ENCODE peak calls at places on chromosomes 1 and 21, in ten cellular contexts. U is right lobe of liver, Q is breast epithelium, A is SK-N-SH, C is AG09319, D is uterus, G is HFF-Myc, L is fibroblast of lung, I is neural crest cell, W is cardiac muscle cell. V is an unnamed sample.

GRCh38 chr1:53572061-53572801 is 113.0 kb downstream of the DMRTB1 start:
- DNase-seq in U (peak; percentile 37), Q (peak; percentile 25), A (peak; percentile 84), C (peak; percentile 31), D (no peak), G (no peak), L (no peak), I (no peak), W (no peak), V (peak; percentile 16)

GRCh38 chr1:97356309-97356708 is 564.5 kb downstream of the DPYD start:
- DNase-seq in U (no peak), Q (no peak), A (no peak), C (no peak), D (no peak), G (no peak), L (no peak), I (no peak), W (no peak), V (no peak)

GRCh38 chr1:7886346-7886745 is 33.5 kb upstream of the UTS2 start:
- DNase-seq in U (no peak), Q (peak; percentile 26), A (no peak), C (no peak), D (no peak), G (no peak), L (no peak), I (no peak), W (peak; percentile 86), V (no peak)

GRCh38 chr1:235503333-235504121 is 725 bp downstream of the B3GALNT2 start:
- DNase-seq in U (peak; percentile 70), Q (peak; percentile 36), A (peak; percentile 55), C (no peak), D (peak; percentile 40), G (no peak), L (peak; percentile 62), I (peak; percentile 34), W (peak; percentile 59), V (peak; percentile 63)

GRCh38 chr1:208909011-208909410 is 664.8 kb upstream of the PLXNA2 start:
- DNase-seq in U (no peak), Q (no peak), A (no peak), C (no peak), D (no peak), G (no peak), L (no peak), I (no peak), W (no peak), V (no peak)

GRCh38 chr1:91555074-91555730 is 54.6 kb downstream of the CDC7 start:
- DNase-seq in U (no peak), Q (no peak), A (no peak), C (no peak), D (no peak), G (no peak), L (peak; percentile 59), I (no peak), W (peak; percentile 52), V (no peak)

GRCh38 chr1:156887324-156887723 is 6.2 kb upstream of the PEAR1 start:
- DNase-seq in U (no peak), Q (no peak), A (peak; percentile 44), C (no peak), D (no peak), G (no peak), L (no peak), I (no peak), W (no peak), V (no peak)

GRCh38 chr1:47333578-47333921 is at the start of gene CMPK1:
- DNase-seq in U (peak; percentile 90), Q (peak; percentile 70), A (peak; percentile 92), C (peak; percentile 51), D (peak; percentile 78), G (peak; percentile 72), L (peak; percentile 84), I (no peak), W (peak; percentile 91), V (peak; percentile 86)

GRCh38 chr1:53639251-53639721 is 99.7 kb downstream of the GLIS1 start:
- DNase-seq in U (peak; percentile 35), Q (no peak), A (no peak), C (no peak), D (no peak), G (no peak), L (peak; percentile 32), I (no peak), W (no peak), V (no peak)

GRCh38 chr1:171366099-171366498 is 52.1 kb downstream of the FMO4 start:
- DNase-seq in U (no peak), Q (no peak), A (no peak), C (no peak), D (no peak), G (no peak), L (peak; percentile 88), I (no peak), W (peak; percentile 80), V (no peak)

GRCh38 chr1:171141336-171142051 is 43.6 kb upstream of the FMO2 start:
- DNase-seq in U (peak; percentile 47), Q (peak; percentile 62), A (no peak), C (peak; percentile 98), D (peak; percentile 71), G (peak; percentile 98), L (peak; percentile 100), I (no peak), W (peak; percentile 100), V (no peak)

GRCh38 chr21:33158654-33159053 is 71.1 kb upstream of the IFNAR2 start:
- DNase-seq in U (no peak), Q (no peak), A (no peak), C (no peak), D (no peak), G (no peak), L (no peak), I (no peak), W (no peak), V (no peak)

GRCh38 chr1:110674337-110675059 is at the start of gene KCNA3:
- DNase-seq in U (no peak), Q (no peak), A (peak; percentile 89), C (no peak), D (peak; percentile 35), G (no peak), L (no peak), I (peak; percentile 66), W (peak; percentile 9), V (peak; percentile 83)
- TF ChIP-seq CTCF in U (no peak), Q (no peak), A (no peak), C (no peak), D (no peak), G (no peak), L (no peak), I (peak; percentile 21), W (no peak), V (no peak)

DNA sequence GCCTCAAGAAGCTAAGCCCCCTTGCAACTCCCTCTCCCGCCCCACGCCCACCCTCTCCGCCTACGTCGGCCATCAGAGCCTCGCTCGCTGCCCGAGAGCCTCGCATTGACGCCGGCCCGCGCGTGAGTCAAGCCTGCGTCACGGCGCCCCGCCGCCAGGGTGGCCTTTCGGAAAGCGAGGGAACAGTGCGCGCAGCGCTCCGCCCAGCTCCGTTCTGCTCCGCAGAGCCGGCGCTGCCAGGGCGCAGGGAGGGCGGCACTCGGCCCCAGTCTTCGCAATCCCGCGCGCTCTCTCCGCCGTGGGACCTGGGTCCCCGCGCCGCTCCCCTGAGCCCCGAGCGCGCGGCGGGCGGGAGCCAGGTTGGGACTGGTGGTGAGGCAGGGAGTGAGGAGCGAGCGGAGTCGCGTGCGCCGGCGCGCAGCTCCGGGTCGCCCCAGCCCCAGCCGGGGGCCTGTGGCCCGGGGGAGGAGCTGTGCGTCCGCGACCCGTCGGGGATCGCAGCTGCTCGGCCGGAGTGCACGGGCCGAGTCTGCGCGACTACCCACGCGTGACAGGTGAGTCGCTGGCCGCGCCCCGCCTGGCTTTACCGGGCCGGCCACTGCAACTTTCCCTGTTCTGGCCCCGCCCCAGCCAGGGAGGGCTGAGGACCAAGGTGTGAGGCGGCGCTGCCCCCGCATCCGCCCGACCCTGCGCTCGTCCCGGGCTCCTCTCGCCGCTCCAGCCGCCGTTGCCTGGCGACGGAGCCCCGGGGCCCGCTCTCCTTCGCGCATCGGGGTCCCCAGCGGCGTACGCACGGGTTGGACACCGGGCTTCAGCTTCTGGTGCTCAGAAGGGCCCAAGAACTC is at the start of gene SLC6A17:
- DNase-seq in U (no peak), Q (no peak), A (peak; percentile 82), C (no peak), D (no peak), G (no peak), L (peak; percentile 17), I (peak; percentile 31), W (peak; percentile 55), V (peak; percentile 86)
- TF ChIP-seq CTCF in U (no peak), Q (no peak), A (no peak), C (no peak), D (no peak), G (no peak), L (no peak), I (peak; percentile 50), W (no peak), V (peak; percentile 78)

DNA sequence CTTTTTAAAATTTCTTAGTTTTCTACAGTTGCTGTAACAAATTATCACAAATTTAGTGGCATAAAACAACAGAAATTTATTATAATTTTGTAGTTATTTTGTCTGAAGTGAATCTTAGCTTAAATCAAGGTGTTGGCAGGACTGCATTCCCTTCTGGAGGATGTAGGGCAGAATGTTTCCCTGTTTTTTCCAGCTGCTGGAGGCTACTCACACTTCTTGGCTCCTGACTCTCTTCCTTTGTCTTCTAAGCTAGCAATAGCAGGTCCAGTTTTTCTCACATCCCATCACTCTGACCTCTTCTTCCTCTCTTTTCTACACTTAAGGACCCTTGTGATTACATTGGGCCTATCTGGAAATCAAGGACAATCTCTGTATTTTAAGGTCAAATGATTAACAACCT is 84.1 kb downstream of the PKN2 start:
- DNase-seq in U (no peak), Q (no peak), A (no peak), C (no peak), D (no peak), G (no peak), L (no peak), I (no peak), W (no peak), V (no peak)
- TF ChIP-seq CTCF in U (no peak), Q (no peak), A (no peak), C (no peak), D (no peak), G (no peak), L (no peak), I (no peak), W (no peak), V (no peak)

GRCh38 chr21:29443398-29444010 is 144.8 kb downstream of the BACH1 start:
- DNase-seq in U (no peak), Q (no peak), A (no peak), C (no peak), D (no peak), G (no peak), L (no peak), I (no peak), W (peak; percentile 22), V (no peak)

GRCh38 chr21:29454179-29454578 is 155.5 kb downstream of the BACH1 start:
- DNase-seq in U (no peak), Q (no peak), A (no peak), C (no peak), D (no peak), G (no peak), L (no peak), I (no peak), W (no peak), V (no peak)

GRCh38 chr21:29448766-29449165 is 150.0 kb downstream of the BACH1 start:
- DNase-seq in U (no peak), Q (no peak), A (no peak), C (no peak), D (no peak), G (no peak), L (no peak), I (no peak), W (no peak), V (no peak)

GRCh38 chr21:29453511-29453910 is 154.8 kb downstream of the BACH1 start:
- DNase-seq in U (no peak), Q (no peak), A (no peak), C (no peak), D (no peak), G (no peak), L (no peak), I (no peak), W (no peak), V (no peak)

GRCh38 chr21:29449306-29449940 is 150.7 kb downstream of the BACH1 start:
- DNase-seq in U (no peak), Q (no peak), A (no peak), C (no peak), D (no peak), G (no peak), L (no peak), I (no peak), W (peak; percentile 29), V (no peak)
- TF ChIP-seq CTCF in U (no peak), Q (no peak), A (no peak), C (no peak), D (no peak), G (no peak), L (no peak), I (no peak), W (no peak), V (no peak)